ENCODE peak calls at places on chromosomes 16 and 17, in six cellular contexts. G, T, U, K, M and S are unnamed samples.

GRCh38 chr16:83842291-83842690 is 34.5 kb downstream of the HSBP1 start:
- DNase-seq in T (no peak), M (no peak), U (no peak), G (no peak), K (no peak), S (no peak)

GRCh38 chr16:77290451-77291110 is 91.4 kb downstream of the SYCE1L start:
- DNase-seq in M (no peak), T (no peak), U (no peak), G (no peak), K (peak), S (peak)

GRCh38 chr16:86375370-86375769 is 135.0 kb upstream of the FOXF1 start:
- DNase-seq in U (no peak), M (no peak), G (no peak), K (no peak), T (no peak), S (no peak)

GRCh38 chr16:17367932-17368331 is 102.8 kb downstream of the XYLT1 start:
- DNase-seq in T (peak), U (no peak), K (no peak), G (peak), M (no peak), S (no peak)

GRCh38 chr16:23504076-23504452 is 6.2 kb downstream of the GGA2 start:
- DNase-seq in T (no peak), U (no peak), K (peak), G (no peak), M (peak), S (peak)

GRCh38 chr16:64730261-64730660 is 391.6 kb downstream of the CDH11 start:
- DNase-seq in T (no peak), G (no peak), U (no peak), M (no peak), K (no peak), S (no peak)

GRCh38 chr17:72004011-72004427 is 116.8 kb upstream of the SOX9 start:
- DNase-seq in M (no peak), G (no peak), U (no peak), K (peak), T (no peak), S (peak)

GRCh38 chr17:39270923-39271322 is 45.2 kb upstream of the STAC2 start:
- DNase-seq in K (no peak), M (no peak), G (no peak), T (no peak), U (no peak), S (peak)

GRCh38 chr17:5809056-5809455 is 224.7 kb upstream of the NLRP1 start:
- DNase-seq in G (no peak), M (no peak), U (no peak), K (no peak), T (no peak), S (no peak)

GRCh38 chr16:9479008-9479407 is 387.6 kb downstream of the HAPSTR1 start:
- DNase-seq in K (no peak), M (no peak), U (no peak), T (no peak), G (no peak), S (no peak)

GRCh38 chr17:78414178-78415162 is 36.0 kb downstream of the PGS1 start:
- DNase-seq in M (no peak), U (no peak), T (peak), K (no peak), G (no peak), S (no peak)

GRCh38 chr17:69907081-69907847 is 167.8 kb upstream of the KCNJ16 start:
- DNase-seq in M (no peak), U (no peak), K (no peak), T (no peak), G (no peak), S (no peak)

GRCh38 chr17:81428121-81428515 is 32.9 kb downstream of the BAHCC1 start:
- DNase-seq in U (no peak), K (no peak), G (no peak), T (peak), M (no peak), S (no peak)

GRCh38 chr17:42536372-42537155 is 523 bp downstream of the NAGLU start:
- DNase-seq in T (peak), M (peak), U (peak), K (peak), G (peak), S (no peak)